ENCODE peak calls at places on chromosome 10, in seven cellular contexts. A is GM23248, E is thoracic aorta, H is uterus, I is PC-9, J is A549, C is aorta. M is an unnamed sample.
A peak's percentile ranks its signal among the peaks of the same experiment; 100 is the strongest.

GRCh38 chr10:69397972-69398371 is 18.7 kb downstream of the TACR2 start:
- DNase-seq in A (peak; percentile 39), E (no peak), H (no peak), I (no peak), J (no peak), C (no peak), M (no peak)

GRCh38 chr10:127012769-127013152 is 107.5 kb downstream of the DOCK1 start:
- DNase-seq in A (peak; percentile 21), E (peak; percentile 21), H (no peak), I (peak; percentile 83), J (no peak), C (peak; percentile 77), M (peak; percentile 94)

GRCh38 chr10:68271104-68271882 is 39.4 kb upstream of the ATOH7 start:
- DNase-seq in A (no peak), E (no peak), H (no peak), I (no peak), J (no peak), C (no peak), M (no peak)

GRCh38 chr10:24723788-24724380 is at the start of gene ARHGAP21:
- DNase-seq in A (peak; percentile 84), E (peak; percentile 21), H (peak; percentile 75), I (peak; percentile 67), J (peak; percentile 53), C (peak; percentile 84), M (peak; percentile 90)

GRCh38 chr10:76492026-76492425 is 1060.6 kb downstream of the LRMDA start:
- DNase-seq in A (peak; percentile 87), E (no peak), H (no peak), I (no peak), J (no peak), C (no peak), M (no peak)

GRCh38 chr10:16986406-16987128 is 143.0 kb downstream of the CUBN start:
- DNase-seq in A (peak; percentile 91), E (no peak), H (no peak), I (no peak), J (no peak), C (no peak), M (no peak)

GRCh38 chr10:33263453-33263852 is 71.0 kb downstream of the NRP1 start:
- DNase-seq in A (peak; percentile 70), E (no peak), H (no peak), I (no peak), J (no peak), C (no peak), M (no peak)

GRCh38 chr10:88791924-88792323 is 10.6 kb upstream of the LIPM start:
- DNase-seq in A (peak; percentile 54), E (no peak), H (no peak), I (no peak), J (peak; percentile 39), C (no peak), M (no peak)

GRCh38 chr10:50590935-50591334 is 32.8 kb downstream of the SGMS1 start:
- DNase-seq in A (no peak), E (no peak), H (no peak), I (no peak), J (no peak), C (no peak), M (no peak)

GRCh38 chr10:70925377-70926214 is 37.2 kb upstream of the PCBD1 start:
- DNase-seq in A (peak; percentile 46), E (no peak), H (peak; percentile 25), I (peak; percentile 53), J (peak; percentile 49), C (peak; percentile 61), M (no peak)

GRCh38 chr10:79322616-79323566 is 24.4 kb upstream of the PPIF start:
- DNase-seq in A (peak; percentile 90), E (no peak), H (no peak), I (peak; percentile 75), J (no peak), C (peak; percentile 89), M (peak; percentile 81)

GRCh38 chr10:130078120-130078519 is 32.5 kb downstream of the C10orf143 start:
- DNase-seq in A (no peak), E (no peak), H (no peak), I (no peak), J (no peak), C (no peak), M (no peak)

GRCh38 chr10:14659626-14660196 is 115.0 kb downstream of the FAM107B start:
- DNase-seq in A (peak; percentile 5), E (no peak), H (no peak), I (no peak), J (no peak), C (peak; percentile 80), M (no peak)

GRCh38 chr10:75643944-75644820 is 212.8 kb downstream of the LRMDA start:
- DNase-seq in A (no peak), E (no peak), H (no peak), I (no peak), J (no peak), C (no peak), M (no peak)

GRCh38 chr10:31399631-31400030 is 80.6 kb downstream of the ZEB1 start:
- DNase-seq in A (peak; percentile 74), E (peak; percentile 3), H (no peak), I (no peak), J (no peak), C (peak; percentile 52), M (no peak)

GRCh38 chr10:131948501-131948900 is 33.2 kb downstream of the BNIP3 start:
- DNase-seq in A (no peak), E (no peak), H (no peak), I (no peak), J (no peak), C (no peak), M (no peak)

GRCh38 chr10:619710-620109 is 69.8 kb downstream of the DIP2C start:
- DNase-seq in A (no peak), E (no peak), H (no peak), I (no peak), J (no peak), C (peak; percentile 18), M (peak; percentile 47)

DNA sequence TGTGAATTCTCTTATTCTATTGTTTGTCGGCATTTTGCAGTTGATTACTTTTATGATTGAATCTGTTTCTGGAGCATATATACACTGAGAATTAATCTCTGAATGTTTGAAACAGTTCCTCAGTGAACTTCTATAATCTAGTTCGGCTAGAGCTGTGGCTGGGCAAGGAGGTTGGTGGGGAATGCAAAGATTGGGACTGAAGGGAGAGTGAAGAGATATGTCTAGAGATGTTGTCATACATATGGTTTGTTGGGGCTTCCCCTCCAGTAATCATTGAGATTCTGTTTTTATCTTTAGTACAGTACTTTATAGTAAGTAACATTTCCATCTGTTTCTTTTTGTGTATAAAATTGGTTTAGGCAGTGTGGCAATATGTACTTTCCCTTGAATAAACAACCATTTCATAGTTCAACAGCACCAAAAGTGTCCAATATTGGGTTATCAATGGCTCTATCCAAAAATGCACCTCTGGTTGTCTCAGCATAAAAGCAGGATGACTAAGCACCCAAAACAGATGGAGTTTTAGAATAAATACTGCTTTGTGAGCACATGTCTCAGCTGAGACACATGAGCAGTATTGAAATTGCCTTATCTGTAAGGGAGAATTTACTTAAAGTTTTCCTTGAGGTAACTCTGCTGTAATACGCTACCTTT is 36.7 kb downstream of the WAC start:
- DNase-seq in A (peak; percentile 63), E (no peak), H (no peak), I (no peak), J (no peak), C (no peak), M (no peak)
- H3K9me3 ChIP-seq in A (no peaks in the 10 kb centered on the region), E (no peaks in the 10 kb centered on the region), H (no peaks in the 10 kb centered on the region), I (no peaks in the 10 kb centered on the region), J (no peaks in the 10 kb centered on the region), C (no peaks in the 10 kb centered on the region), M (no peaks in the 10 kb centered on the region)

DNA sequence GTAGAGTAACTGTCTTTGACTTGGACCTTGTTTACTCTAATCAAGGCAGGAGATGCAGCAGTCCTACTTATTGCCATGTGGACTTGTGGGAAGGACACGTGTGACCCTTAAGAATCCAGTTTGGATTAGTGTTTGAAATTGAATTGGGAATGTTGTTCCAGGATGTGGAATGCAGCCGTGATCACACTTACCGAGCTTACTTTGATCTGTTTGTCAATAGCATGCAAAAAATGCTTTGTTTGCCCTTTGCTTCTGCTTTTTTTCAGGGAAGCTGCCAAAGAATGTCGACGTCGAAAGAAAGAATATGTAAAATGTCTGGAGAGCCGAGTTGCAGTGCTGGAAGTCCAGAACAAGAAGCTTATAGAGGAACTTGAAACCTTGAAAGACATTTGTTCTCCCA is 84.7 kb downstream of the CREM start:
- DNase-seq in A (no peak), E (no peak), H (no peak), I (no peak), J (no peak), C (no peak), M (no peak)
- H3K27ac ChIP-seq in A (no peak overlapping the region), E (no peak overlapping the region), H (no peak overlapping the region), I (no peak overlapping the region), J (no peak overlapping the region), C (no peak overlapping the region), M (no peak overlapping the region)

GRCh38 chr10:5782174-5782573 is 31.1 kb downstream of the GDI2 start:
- DNase-seq in A (no peak), E (no peak), H (no peak), I (no peak), J (no peak), C (no peak), M (no peak)

GRCh38 chr10:5779753-5780152 is 33.5 kb downstream of the GDI2 start:
- DNase-seq in A (peak; percentile 31), E (no peak), H (no peak), I (no peak), J (no peak), C (no peak), M (no peak)

GRCh38 chr10:5788969-5789368 is 24.3 kb downstream of the GDI2 start:
- DNase-seq in A (no peak), E (no peak), H (no peak), I (no peak), J (no peak), C (no peak), M (no peak)

DNA sequence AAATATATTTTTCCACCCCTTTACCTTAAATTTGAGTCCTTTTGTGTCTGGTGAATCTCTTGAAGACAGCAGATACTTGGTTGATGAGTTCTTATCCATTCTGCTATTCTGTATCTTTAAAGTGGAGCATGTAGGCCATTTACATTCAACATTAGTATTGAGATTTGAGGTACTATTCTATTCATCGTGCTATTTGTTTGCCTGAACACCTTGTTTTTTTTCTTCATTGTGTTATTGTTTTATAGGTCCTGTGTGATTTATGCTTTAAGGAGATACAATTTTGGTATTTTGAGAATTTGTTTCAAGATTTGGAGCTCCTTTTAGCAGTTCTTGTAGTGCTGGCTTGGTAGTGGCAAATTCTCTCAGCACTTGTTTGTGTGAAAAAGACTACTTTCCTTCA is 29.9 kb downstream of the GDI2 start:
- DNase-seq in A (no peak), E (no peak), H (no peak), I (no peak), J (no peak), C (no peak), M (no peak)
- H3K9me3 ChIP-seq in A (no peaks in the 10 kb centered on the region), E (no peaks in the 10 kb centered on the region), H (no peaks in the 10 kb centered on the region), I (no peaks in the 10 kb centered on the region), J (no peaks in the 10 kb centered on the region), C (no peaks in the 10 kb centered on the region), M (no peaks in the 10 kb centered on the region)

DNA sequence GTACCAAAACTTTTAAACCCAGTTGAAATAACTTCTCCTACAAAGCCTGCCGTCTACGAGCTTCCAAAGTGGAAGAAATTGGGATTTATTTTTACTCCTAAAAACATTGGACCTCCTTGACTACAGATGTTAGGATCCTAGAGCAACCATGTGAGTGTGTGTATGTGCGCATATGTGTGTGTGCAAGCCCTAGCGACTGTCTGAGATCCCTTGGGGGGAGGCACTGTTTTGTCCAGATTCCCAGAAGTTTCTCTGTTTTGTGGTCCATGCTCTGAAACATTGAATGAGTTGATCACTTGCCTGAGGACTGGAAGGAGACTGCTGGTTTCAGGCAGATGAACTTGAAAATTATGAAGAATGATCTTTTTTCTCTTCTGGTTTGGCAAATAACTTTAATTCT is 312.3 kb upstream of the ZNF32 start:
- DNase-seq in A (no peak), E (no peak), H (no peak), I (no peak), J (no peak), C (no peak), M (no peak)
- H3K27ac ChIP-seq in A (no peak overlapping the region), E (peak overlapping the region; percentile 56), H (peak overlapping the region; percentile 13), I (no peak overlapping the region), J (no peak overlapping the region), C (no peak overlapping the region), M (no peak overlapping the region)